ENCODE peak calls at places on chromosome X, in eight cellular contexts. C is amygdala; O is PC-9; T is SHP77; I is SJSA1; A is fibroblast of the aortic adventitia; G is stimulated activated CD4-positive, alpha-beta T cell treated with anti-CD3 and anti-CD28 coated beads, Interleukin-15, amount 100 ng/mL, for 48 hours; N is lung. Y is an unnamed sample.

GRCh38 chrX:6383911-6384310 is 151.0 kb downstream of the VCX3A start:
- DNase-seq in A (no peak), T (no peak), O (no peak), I (no peak), N (no peak), G (no peak), C (no peak), Y (no peak)

GRCh38 chrX:121356139-121356849 is 308.9 kb downstream of the GLUD2 start:
- DNase-seq in O (no peak), I (no peak), A (no peak), T (peak), G (no peak), N (no peak), C (no peak), Y (no peak)

GRCh38 chrX:110286126-110286525 is 31.8 kb downstream of the AMMECR1 start:
- DNase-seq in N (no peak), G (no peak), T (no peak), C (no peak), I (peak), A (peak), O (peak), Y (no peak)

GRCh38 chrX:19863237-19864223 is 23.9 kb downstream of the SH3KBP1 start:
- DNase-seq in N (no peak), O (no peak), I (no peak), G (no peak), A (no peak), C (no peak), T (no peak), Y (no peak)

GRCh38 chrX:150258463-150259430 is 104.4 kb upstream of the MAMLD1 start:
- DNase-seq in I (no peak), T (no peak), O (no peak), A (peak), G (no peak), N (peak), C (no peak), Y (no peak)

GRCh38 chrX:86295293-86295692 is 147.0 kb downstream of the DACH2 start:
- DNase-seq in I (no peak), C (no peak), O (no peak), A (no peak), G (no peak), N (no peak), T (no peak), Y (no peak)

GRCh38 chrX:35076061-35076460 is 133.5 kb downstream of the FAM47B start:
- DNase-seq in T (no peak), I (no peak), A (no peak), O (no peak), N (no peak), C (no peak), G (no peak), Y (no peak)

GRCh38 chrX:14029425-14030247 is at the start of gene GEMIN8:
- DNase-seq in C (peak), I (peak), A (peak), T (peak), O (peak), N (peak), G (peak), Y (peak)

GRCh38 chrX:85303544-85303943 is 59.8 kb downstream of the ZNF711 start:
- DNase-seq in G (no peak), O (no peak), I (no peak), A (no peak), C (no peak), N (no peak), T (no peak), Y (no peak)

GRCh38 chrX:119734897-119735339 is 23.5 kb upstream of the SOWAHD start:
- DNase-seq in T (peak), G (no peak), A (no peak), O (no peak), N (peak), I (no peak), C (peak), Y (peak)

GRCh38 chrX:24760601-24761000 is 66.9 kb downstream of the POLA1 start:
- DNase-seq in O (no peak), T (no peak), C (no peak), I (no peak), G (no peak), A (peak), N (no peak), Y (no peak)

GRCh38 chrX:8192276-8192675 is 21.2 kb upstream of the VCX2 start:
- DNase-seq in N (no peak), A (no peak), O (no peak), C (no peak), T (no peak), G (no peak), I (no peak), Y (no peak)

GRCh38 chrX:130916636-130917422 is 13.8 kb upstream of the ENOX2 start:
- DNase-seq in I (peak), A (peak), G (no peak), C (peak), O (peak), T (peak), N (no peak), Y (no peak)

GRCh38 chrX:116490091-116490490 is 27.3 kb upstream of the CT83 start:
- DNase-seq in I (no peak), T (no peak), G (no peak), A (peak), C (no peak), O (no peak), N (no peak), Y (no peak)

GRCh38 chrX:73728518-73729023 is 165.6 kb downstream of the CHIC1 start:
- DNase-seq in I (no peak), G (no peak), O (no peak), T (no peak), C (no peak), A (no peak), N (no peak), Y (no peak)

GRCh38 chrX:57905141-57905540 is 5.1 kb downstream of the ZXDA start:
- DNase-seq in C (no peak), N (no peak), I (no peak), T (no peak), O (no peak), A (peak), G (no peak), Y (no peak)

GRCh38 chrX:46407036-46407752 is 138.0 kb downstream of the ZNF674 start:
- DNase-seq in T (no peak), N (no peak), O (no peak), I (no peak), A (no peak), C (no peak), G (no peak), Y (no peak)

GRCh38 chrX:78375894-78376293 is 48.5 kb upstream of the CYSLTR1 start:
- DNase-seq in O (no peak), I (no peak), T (no peak), A (peak), G (no peak), N (no peak), C (no peak), Y (no peak)

GRCh38 chrX:48972214-48973164 is 845 bp upstream of the KCND1 start:
- DNase-seq in N (peak), T (peak), G (no peak), I (peak), A (peak), O (no peak), C (no peak), Y (no peak)

GRCh38 chrX:130741151-130741550 is 161.9 kb downstream of the ENOX2 start:
- DNase-seq in I (no peak), N (no peak), G (no peak), C (no peak), A (no peak), O (no peak), T (no peak), Y (no peak)

GRCh38 chrX:49019599-49020249 is 17.7 kb upstream of the GRIPAP1 start:
- DNase-seq in T (no peak), C (no peak), I (no peak), G (no peak), A (no peak), O (no peak), N (no peak), Y (no peak)

GRCh38 chrX:56763556-56764152 is 34.6 kb downstream of the NBDY start:
- DNase-seq in G (no peak), T (no peak), N (peak), A (peak), C (no peak), O (no peak), I (no peak), Y (no peak)

GRCh38 chrX:11670316-11670715 is 4.6 kb upstream of the ARHGAP6 start:
- DNase-seq in I (no peak), A (no peak), O (no peak), G (no peak), C (no peak), T (no peak), N (no peak), Y (no peak)

GRCh38 chrX:97311066-97311778 is 427.5 kb downstream of the RPA4 start:
- DNase-seq in O (no peak), T (no peak), G (no peak), C (no peak), N (no peak), I (no peak), A (no peak), Y (no peak)

GRCh38 chrX:154396948-154397887 is 959 bp upstream of the RPL10 start:
- DNase-seq in A (peak), C (peak), T (peak), O (peak), G (peak), I (peak), N (peak), Y (peak)

GRCh38 chrX:16897445-16897844 is 27.3 kb upstream of the RBBP7 start:
- DNase-seq in G (no peak), A (no peak), T (peak), N (no peak), O (peak), C (no peak), I (no peak), Y (no peak)

GRCh38 chrX:78307665-78308064 is 19.7 kb downstream of the CYSLTR1 start:
- DNase-seq in O (no peak), C (no peak), A (no peak), G (no peak), T (no peak), N (no peak), I (no peak), Y (no peak)

GRCh38 chrX:10555846-10556245 is 64.5 kb downstream of the MID1 start:
- DNase-seq in A (no peak), G (no peak), O (no peak), N (no peak), I (no peak), C (no peak), T (no peak), Y (no peak)

GRCh38 chrX:24168807-24169206 is 19.3 kb downstream of the ZFX start:
- DNase-seq in O (no peak), T (no peak), A (no peak), C (no peak), N (no peak), I (no peak), G (no peak), Y (no peak)

GRCh38 chrX:123773258-123773978 is 40.6 kb upstream of the THOC2 start:
- DNase-seq in C (no peak), O (no peak), T (no peak), G (no peak), I (no peak), A (no peak), N (no peak), Y (no peak)

GRCh38 chrX:16700734-16701133 is 11.7 kb downstream of the CTPS2 start:
- DNase-seq in T (no peak), O (no peak), I (no peak), N (no peak), G (no peak), A (no peak), C (no peak), Y (no peak)

GRCh38 chrX:21638311-21638710 is 19.8 kb downstream of the KLHL34 start:
- DNase-seq in T (no peak), G (no peak), C (no peak), O (no peak), I (no peak), A (peak), N (no peak), Y (no peak)